ENCODE peak calls at places on chromosomes 7 and 10, in ten cellular contexts. J is lower lobe of right lung; E is CD4-positive, alpha-beta memory T cell; R is transverse colon; C is foreskin keratinocyte; Z is prostate gland; T is effector memory CD4-positive, alpha-beta T cell; O is K562; Q is colonic mucosa; I is pancreas. G is an unnamed sample.

GRCh38 chr7:120959929-120960484 is 9.4 kb downstream of the ING3 start:
- DNase-seq in T (no peak), C (no peak), Q (no peak), E (no peak), Z (no peak), O (no peak), R (no peak), J (no peak), I (no peak), G (no peak)

GRCh38 chr7:28793383-28793782 is 164.7 kb downstream of the TRIL start:
- DNase-seq in E (no peak), C (no peak), R (no peak), Z (no peak), J (no peak), O (no peak), T (no peak), I (no peak), Q (no peak), G (no peak)

GRCh38 chr7:107981466-107981865 is 21.5 kb downstream of the LAMB1 start:
- DNase-seq in C (no peak), Q (no peak), J (no peak), R (no peak), I (no peak), E (no peak), Z (no peak), T (no peak), O (no peak), G (no peak)

GRCh38 chr7:29106128-29106988 is 40.0 kb downstream of the CPVL start:
- DNase-seq in R (no peak), E (peak; percentile 3), I (no peak), O (no peak), T (no peak), C (peak; percentile 63), J (no peak), Z (peak; percentile 61), Q (peak; percentile 57), G (peak; percentile 73)

GRCh38 chr10:8095962-8096361 is 41.5 kb downstream of the GATA3 start:
- DNase-seq in O (no peak), Q (no peak), C (no peak), J (no peak), R (no peak), I (no peak), T (no peak), E (no peak), Z (no peak), G (no peak)

GRCh38 chr7:30029696-30030095 is 1.5 kb downstream of the PLEKHA8 start:
- DNase-seq in I (no peak), Z (no peak), T (no peak), R (no peak), C (no peak), O (no peak), J (no peak), Q (peak; percentile 37), E (no peak), G (peak; percentile 16)

GRCh38 chr7:157004050-157004838 is 6.2 kb downstream of the MNX1 start:
- DNase-seq in R (no peak), T (no peak), O (no peak), Q (no peak), J (no peak), E (no peak), I (no peak), C (no peak), Z (no peak), G (peak; percentile 49)

GRCh38 chr10:59907537-59907917 is 1.2 kb upstream of the CCDC6 start:
- DNase-seq in Q (no peak), T (no peak), E (no peak), O (no peak), J (no peak), C (no peak), R (no peak), I (no peak), Z (no peak), G (no peak)

GRCh38 chr10:100670368-100670767 is 75.0 kb upstream of the PAX2 start:
- DNase-seq in Q (no peak), R (no peak), E (no peak), J (no peak), Z (no peak), I (no peak), T (no peak), C (no peak), O (no peak), G (no peak)

GRCh38 chr10:100669616-100670015 is 75.8 kb upstream of the PAX2 start:
- DNase-seq in J (peak; percentile 31), R (no peak), I (no peak), Q (no peak), C (no peak), T (no peak), Z (no peak), O (no peak), E (no peak), G (no peak)

GRCh38 chr10:100672199-100672598 is 73.2 kb upstream of the PAX2 start:
- DNase-seq in Z (no peak), I (no peak), O (no peak), Q (no peak), R (no peak), J (no peak), C (no peak), T (no peak), E (no peak), G (no peak)

GRCh38 chr10:100668001-100668400 is 77.4 kb upstream of the PAX2 start:
- DNase-seq in R (no peak), J (peak; percentile 15), E (no peak), Z (no peak), O (no peak), T (no peak), C (no peak), I (no peak), Q (no peak), G (no peak)

DNA sequence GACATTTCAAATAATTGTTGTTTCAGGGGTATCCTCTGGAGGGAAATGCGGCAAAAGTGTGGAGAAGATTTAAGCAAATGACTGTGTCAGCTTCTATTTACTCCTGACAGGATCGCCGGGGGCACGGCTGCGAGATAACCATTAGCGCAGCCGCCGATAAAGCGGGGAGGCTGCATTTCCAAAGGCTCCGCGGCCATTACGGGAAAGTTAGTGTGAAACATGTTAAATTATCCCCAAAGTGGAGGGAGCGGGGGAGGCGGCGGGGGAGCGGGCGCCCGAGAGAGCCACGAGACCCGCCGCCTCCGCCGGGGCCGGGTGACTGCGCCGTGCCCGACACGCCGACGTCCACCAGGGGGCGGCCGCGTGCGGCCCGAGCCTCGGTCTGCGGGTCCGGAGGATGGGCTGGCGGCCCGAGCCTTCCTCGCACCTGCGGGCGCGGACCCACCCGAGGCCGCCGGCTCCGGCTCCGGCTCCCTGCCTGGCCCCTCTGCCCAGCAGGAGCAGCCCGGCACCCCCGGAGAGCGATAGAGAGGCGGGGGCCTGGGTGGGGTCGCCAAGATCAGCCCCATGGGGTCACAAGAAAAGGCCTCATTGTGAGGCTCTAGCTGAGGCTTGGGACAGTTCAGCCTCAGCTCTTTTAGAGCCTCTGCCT is 74.4 kb upstream of the PAX2 start:
- DNase-seq in O (peak; percentile 78), Z (no peak), T (peak; percentile 17), C (no peak), Q (peak; percentile 42), R (peak; percentile 27), E (peak; percentile 51), I (peak; percentile 63), J (peak; percentile 55), G (peak; percentile 46)
- H3K27me3 ChIP-seq in O (peaks cover 3% of the 10 kb centered on the region), Z (peaks cover 41% of the 10 kb centered on the region), T (peaks cover 29% of the 10 kb centered on the region), C (peaks cover 85% of the 10 kb centered on the region), Q (peaks cover 39% of the 10 kb centered on the region), R (peaks cover 95% of the 10 kb centered on the region), E (peaks cover 33% of the 10 kb centered on the region), I (peaks cover 2% of the 10 kb centered on the region), J (peaks cover 85% of the 10 kb centered on the region), G (peaks cover 87% of the 10 kb centered on the region)

GRCh38 chr7:2512713-2513112 is 6.9 kb upstream of the LFNG start:
- DNase-seq in I (no peak), Z (no peak), J (no peak), E (no peak), C (no peak), T (no peak), R (no peak), O (no peak), Q (no peak), G (no peak)

GRCh38 chr7:2510130-2510776 is 9.3 kb upstream of the LFNG start:
- DNase-seq in R (no peak), Q (no peak), Z (peak; percentile 65), O (no peak), J (no peak), T (no peak), I (no peak), C (no peak), E (no peak), G (no peak)

GRCh38 chr7:2510909-2511768 is 8.4 kb upstream of the LFNG start:
- DNase-seq in R (peak; percentile 61), O (no peak), Z (peak; percentile 79), Q (peak; percentile 70), T (peak; percentile 46), I (peak; percentile 39), J (peak; percentile 76), E (peak; percentile 73), C (no peak), G (no peak)

GRCh38 chr7:2512179-2512644 is 7.4 kb upstream of the LFNG start:
- DNase-seq in I (peak; percentile 25), Z (peak; percentile 81), O (no peak), T (no peak), J (no peak), C (no peak), E (peak; percentile 35), R (peak; percentile 42), Q (peak; percentile 80), G (no peak)

GRCh38 chr7:2511769-2512168 is 7.8 kb upstream of the LFNG start:
- DNase-seq in I (peak; percentile 34), R (no peak), Z (no peak), E (no peak), C (no peak), T (no peak), O (no peak), J (no peak), Q (no peak), G (no peak)
- H3K4me1 ChIP-seq in I (peaks cover 4% of the 10 kb centered on the region), R (peaks cover 37% of the 10 kb centered on the region), Z (peaks cover 36% of the 10 kb centered on the region), E (peaks cover 63% of the 10 kb centered on the region), C (peaks cover 6% of the 10 kb centered on the region), T (peaks cover 61% of the 10 kb centered on the region), O (peaks cover 4% of the 10 kb centered on the region), J (peaks cover 56% of the 10 kb centered on the region), Q (peaks cover 16% of the 10 kb centered on the region), G (no peaks in the 10 kb centered on the region)

DNA sequence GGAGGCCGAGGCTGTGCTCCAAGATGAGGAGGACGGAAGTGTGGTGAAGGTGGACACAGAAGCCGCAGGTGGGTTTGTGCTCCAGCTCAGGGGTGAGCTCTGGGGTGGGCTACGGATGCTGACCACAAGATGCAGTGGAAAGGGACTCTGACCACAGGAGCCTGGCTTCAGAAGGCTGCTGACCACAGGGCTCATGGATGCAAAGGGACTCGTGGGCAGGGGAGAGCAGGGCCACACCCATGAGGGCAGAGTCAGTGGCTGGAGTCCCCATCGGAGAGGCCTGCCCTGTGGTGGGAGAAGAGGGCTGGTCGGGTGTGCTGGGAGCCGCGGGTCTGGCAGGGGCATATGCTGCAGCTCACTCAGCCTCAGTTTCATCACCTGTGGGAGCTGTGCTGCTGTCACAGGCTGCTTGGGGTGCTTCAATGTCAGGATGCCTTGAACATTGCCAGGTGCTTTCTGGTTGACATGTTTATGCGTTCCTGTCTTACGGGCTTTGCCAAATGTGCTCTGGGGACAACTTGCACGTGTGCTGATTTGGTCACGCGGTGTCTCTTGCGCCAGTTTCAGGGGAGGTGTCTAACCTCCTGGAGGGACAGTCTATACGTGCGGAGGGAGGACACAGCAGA is 13.7 kb downstream of the SCART1 start:
- DNase-seq in I (no peak), R (no peak), T (no peak), J (no peak), O (peak; percentile 7), C (no peak), Q (no peak), E (no peak), Z (no peak), G (no peak)
- H3K27me3 ChIP-seq in I (no peaks in the 10 kb centered on the region), R (no peaks in the 10 kb centered on the region), T (no peaks in the 10 kb centered on the region), J (no peaks in the 10 kb centered on the region), O (peaks cover 3% of the 10 kb centered on the region), C (no peaks in the 10 kb centered on the region), Q (no peaks in the 10 kb centered on the region), E (no peaks in the 10 kb centered on the region), Z (no peaks in the 10 kb centered on the region), G (no peaks in the 10 kb centered on the region)

GRCh38 chr7:100891555-100891954 is 2.0 kb upstream of the UFSP1 start:
- DNase-seq in I (no peak), O (no peak), C (peak; percentile 91), Q (no peak), E (no peak), J (no peak), Z (no peak), R (no peak), T (no peak), G (no peak)
- H3K4me1 ChIP-seq in I (peaks cover 10% of the 10 kb centered on the region), O (peaks cover 40% of the 10 kb centered on the region), C (peaks cover 13% of the 10 kb centered on the region), Q (peaks cover 35% of the 10 kb centered on the region), E (peaks cover 57% of the 10 kb centered on the region), J (peaks cover 59% of the 10 kb centered on the region), Z (peaks cover 27% of the 10 kb centered on the region), R (peaks cover 70% of the 10 kb centered on the region), T (peaks cover 53% of the 10 kb centered on the region), G (peaks cover 13% of the 10 kb centered on the region)